ENCODE peak calls at places on chromosomes 12 and 14, in seven cellular contexts. O is stimulated activated CD8-positive, alpha-beta memory T cell treated with anti-CD3 and anti-CD28 coated beads, Interleukin-4, amount 100 ng/mL, for 4 hours; T is mucosa of descending colon; Q is endodermal cell; V is ovary; N is renal cortical epithelial cell; E is ascending aorta. U is an unnamed sample.

GRCh38 chr12:2364566-2365165 is 311.9 kb downstream of the CACNA1C start:
- DNase-seq in V (no peak), T (no peak), E (peak; percentile 38), O (no peak), N (no peak), Q (peak; percentile 73), U (no peak)

GRCh38 chr12:106585862-106586534 is 3.2 kb downstream of the RFX4 start:
- DNase-seq in Q (peak; percentile 91), T (no peak), O (no peak), V (no peak), E (no peak), N (no peak), U (no peak)

GRCh38 chr14:52286659-52287649 is 19.5 kb downstream of the PTGDR start:
- DNase-seq in V (no peak), O (no peak), E (no peak), N (peak; percentile 37), Q (no peak), T (no peak), U (no peak)

GRCh38 chr12:87428701-87429277 is 600.4 kb downstream of the C12orf50 start:
- DNase-seq in V (no peak), T (no peak), N (peak; percentile 52), E (no peak), O (no peak), Q (no peak), U (no peak)

GRCh38 chr14:94522115-94522724 is 13.0 kb upstream of the SERPINA12 start:
- DNase-seq in V (no peak), O (no peak), T (no peak), E (peak; percentile 28), N (no peak), Q (peak; percentile 21), U (no peak)

GRCh38 chr12:119258149-119258548 is 76.4 kb upstream of the CCDC60 start:
- DNase-seq in E (no peak), T (no peak), N (no peak), Q (no peak), V (no peak), O (no peak), U (no peak)

GRCh38 chr12:6915023-6915788 is 826 bp downstream of the ENO2 start:
- DNase-seq in T (peak; percentile 56), O (no peak), E (no peak), Q (peak; percentile 91), V (no peak), N (no peak), U (no peak)

GRCh38 chr12:114648711-114649110 is 35.3 kb downstream of the TBX3 start:
- DNase-seq in V (no peak), O (no peak), Q (no peak), N (no peak), T (no peak), E (no peak), U (no peak)

GRCh38 chr12:27333311-27334009 is 824 bp downstream of the BMAL2 start:
- DNase-seq in N (no peak), E (no peak), O (peak; percentile 7), Q (peak; percentile 82), V (peak; percentile 19), T (peak; percentile 71), U (peak; percentile 22)

GRCh38 chr12:53737951-53738833 is 10.9 kb upstream of the CALCOCO1 start:
- DNase-seq in Q (peak; percentile 94), T (no peak), V (no peak), O (no peak), N (no peak), E (no peak), U (no peak)

GRCh38 chr14:62921466-62921865 is 123.8 kb downstream of the KCNH5 start:
- DNase-seq in T (no peak), V (no peak), O (no peak), N (no peak), Q (no peak), E (no peak), U (no peak)

GRCh38 chr12:30977537-30978349 is 51.2 kb downstream of the TSPAN11 start:
- DNase-seq in V (no peak), Q (peak; percentile 79), O (no peak), T (no peak), N (no peak), E (no peak), U (no peak)

GRCh38 chr12:131434208-131435125 is 276.4 kb upstream of the SFSWAP start:
- DNase-seq in T (no peak), O (no peak), E (peak; percentile 44), Q (peak; percentile 30), N (no peak), V (no peak), U (no peak)

GRCh38 chr14:26531894-26532293 is 65.9 kb downstream of the NOVA1 start:
- DNase-seq in T (no peak), O (no peak), N (peak; percentile 28), V (no peak), E (no peak), Q (no peak), U (no peak)

GRCh38 chr14:38835874-38836273 is 267.2 kb downstream of the SEC23A start:
- DNase-seq in T (peak; percentile 29), O (no peak), N (no peak), E (no peak), V (no peak), Q (no peak), U (no peak)

GRCh38 chr12:32617549-32617948 is 61.6 kb upstream of the DNM1L start:
- DNase-seq in E (no peak), O (no peak), V (no peak), Q (no peak), T (no peak), N (no peak), U (no peak)

GRCh38 chr14:35897616-35898111 is 71.5 kb downstream of the BRMS1L start:
- DNase-seq in O (no peak), Q (peak; percentile 83), T (peak; percentile 50), E (no peak), V (no peak), N (no peak), U (no peak)

GRCh38 chr14:80987235-80988032 is 32.0 kb downstream of the TSHR start:
- DNase-seq in E (peak; percentile 80), T (no peak), V (peak; percentile 59), O (peak; percentile 21), N (peak; percentile 84), Q (peak; percentile 89), U (peak; percentile 48)

GRCh38 chr12:106582661-106583577 is at the start of gene RFX4:
- DNase-seq in T (no peak), V (no peak), E (no peak), O (no peak), Q (peak; percentile 88), N (no peak), U (no peak)

GRCh38 chr14:35332517-35333346 is 40.5 kb downstream of the PSMA6 start:
- DNase-seq in N (peak; percentile 39), O (peak; percentile 22), V (no peak), Q (peak; percentile 56), E (no peak), T (peak; percentile 82), U (no peak)

GRCh38 chr14:28098863-28099262 is 667.7 kb upstream of the FOXG1 start:
- DNase-seq in E (no peak), N (no peak), O (no peak), Q (no peak), V (no peak), T (no peak), U (no peak)

GRCh38 chr12:47885012-47885501 is 19.7 kb downstream of the VDR start:
- DNase-seq in O (peak; percentile 36), Q (no peak), T (no peak), E (no peak), V (no peak), N (no peak), U (no peak)

GRCh38 chr14:31261859-31262739 is 54.5 kb upstream of the HECTD1 start:
- DNase-seq in N (peak; percentile 94), E (peak; percentile 71), Q (no peak), V (peak; percentile 65), O (no peak), T (no peak), U (peak; percentile 83)

GRCh38 chr14:41016213-41016612 is 590.5 kb upstream of the LRFN5 start:
- DNase-seq in N (no peak), V (no peak), T (no peak), Q (peak; percentile 49), O (no peak), E (no peak), U (no peak)

GRCh38 chr14:75577090-75577489 is 1.3 kb upstream of the FLVCR2 start:
- DNase-seq in Q (no peak), N (no peak), E (no peak), V (no peak), T (no peak), O (no peak), U (no peak)

GRCh38 chr12:101172316-101172715 is 37.7 kb downstream of the SLC5A8 start:
- DNase-seq in O (no peak), T (no peak), E (no peak), Q (peak; percentile 95), V (no peak), N (no peak), U (no peak)

GRCh38 chr14:76918176-76918750 is 92.1 kb downstream of the LRRC74A start:
- DNase-seq in E (peak; percentile 90), O (no peak), N (no peak), Q (peak; percentile 78), T (peak; percentile 70), V (peak; percentile 69), U (peak; percentile 71)

U was measured in tibial nerve.